ENCODE peak calls at places on chromosome 14, in four cellular contexts. D is neural progenitor cell, G is stomach, S is gastrocnemius medialis. R is an unnamed sample. For H3K4me1 and H3K9me3, the result is how much of the 10 kb centered on the place peaks cover.

GRCh38 chr14:47438650-47439140 is 236.7 kb downstream of the MDGA2 start:
- DNase-seq in D (no peak), G (no peak), S (no peak), R (no peak)

GRCh38 chr14:102717211-102717610 is 60.0 kb upstream of the TRAF3 start:
- DNase-seq in D (peak), G (no peak), S (no peak), R (no peak)

GRCh38 chr14:97485172-97485571 is 688.0 kb downstream of the VRK1 start:
- DNase-seq in D (no peak), G (no peak), S (no peak), R (no peak)

GRCh38 chr14:76201162-76201561 is 49.4 kb downstream of the GPATCH2L start:
- DNase-seq in D (no peak), G (no peak), S (no peak), R (no peak)

GRCh38 chr14:54344445-54344844 is 52.4 kb upstream of the CDKN3 start:
- DNase-seq in D (no peak), G (no peak), S (no peak), R (no peak)

GRCh38 chr14:54026671-54027070 is 70.0 kb upstream of the BMP4 start:
- DNase-seq in D (no peak), G (no peak), S (no peak), R (no peak)

GRCh38 chr14:103140316-103141109 is 17.3 kb downstream of the TNFAIP2 start:
- DNase-seq in D (no peak), G (no peak), S (no peak), R (no peak)

GRCh38 chr14:68263563-68264350 is 444.2 kb downstream of the RAD51B start:
- DNase-seq in D (no peak), G (no peak), S (no peak), R (no peak)

GRCh38 chr14:58059121-58059520 is 92.9 kb downstream of the ARMH4 start:
- DNase-seq in D (no peak), G (no peak), S (no peak), R (no peak)

GRCh38 chr14:45249847-45250575 is 3.0 kb downstream of the MIS18BP1 start:
- DNase-seq in D (no peak), G (no peak), S (no peak), R (no peak)

GRCh38 chr14:96040836-96041371 is 1.7 kb downstream of the C14orf132 start:
- DNase-seq in D (no peak), G (no peak), S (no peak), R (no peak)

GRCh38 chr14:92595267-92595666 is 81.7 kb downstream of the RIN3 start:
- DNase-seq in D (no peak), G (no peak), S (no peak), R (no peak)

GRCh38 chr14:24795406-24795805 is 161.4 kb upstream of the GZMB start:
- DNase-seq in D (no peak), G (no peak), S (no peak), R (no peak)

GRCh38 chr14:35384386-35385041 is 20.0 kb downstream of the NFKBIA start:
- DNase-seq in D (no peak), G (no peak), S (peak), R (no peak)

GRCh38 chr14:89550761-89551283 is 133.8 kb upstream of the FOXN3 start:
- DNase-seq in D (no peak), G (no peak), S (no peak), R (no peak)

GRCh38 chr14:60272177-60272576 is 23.2 kb downstream of the PPM1A start:
- DNase-seq in D (no peak), G (no peak), S (no peak), R (no peak)

GRCh38 chr14:101855958-101856357 is 94.4 kb downstream of the PPP2R5C start:
- DNase-seq in D (no peak), G (no peak), S (no peak), R (no peak)

GRCh38 chr14:31164115-31164514 is 43.5 kb downstream of the HECTD1 start:
- DNase-seq in D (no peak), G (no peak), S (no peak), R (no peak)
- H3K4me1 ChIP-seq in D (under half), G (under half), S (under half), R (under half)

GRCh38 chr14:29603721-29604120 is 323.9 kb downstream of the PRKD1 start:
- DNase-seq in D (no peak), G (no peak), S (no peak), R (no peak)
- H3K9me3 ChIP-seq in D (under half), G (under half), S (under half), R (under half)

GRCh38 chr14:91036741-91037469 is 23.5 kb downstream of the RPS6KA5 start:
- DNase-seq in D (no peak), G (no peak), S (no peak), R (no peak)

GRCh38 chr14:91040545-91040944 is 19.9 kb downstream of the RPS6KA5 start:
- DNase-seq in D (no peak), G (no peak), S (no peak), R (no peak)

GRCh38 chr14:91035855-91036254 is 24.6 kb downstream of the RPS6KA5 start:
- DNase-seq in D (no peak), G (no peak), S (no peak), R (no peak)

GRCh38 chr14:91041450-91041849 is 19.0 kb downstream of the RPS6KA5 start:
- DNase-seq in D (no peak), G (no peak), S (no peak), R (no peak)

DNA sequence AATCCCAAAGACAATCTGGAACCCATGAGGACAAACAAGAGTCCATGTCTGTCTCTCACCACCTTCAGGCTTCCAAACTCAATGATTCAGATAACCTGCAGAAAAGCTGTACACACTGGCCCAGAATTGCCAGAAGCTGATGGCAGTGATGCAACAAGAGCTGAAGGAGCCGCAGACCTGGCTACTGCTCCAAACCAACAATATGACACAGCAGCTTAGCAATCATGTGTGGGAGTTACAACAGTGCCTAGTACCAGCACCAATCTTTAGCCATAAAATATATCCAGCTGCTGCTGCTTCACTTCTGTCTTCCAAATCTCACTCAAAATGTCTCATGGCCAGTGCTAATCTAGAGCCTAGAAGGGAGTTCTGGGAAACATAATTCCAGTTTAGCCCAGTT is 22.0 kb downstream of the RPS6KA5 start:
- DNase-seq in D (no peak), G (no peak), S (peak), R (no peak)
- H3K27ac ChIP-seq in D (no peak), G (no peak), S (no peak), R (no peak)

DNA sequence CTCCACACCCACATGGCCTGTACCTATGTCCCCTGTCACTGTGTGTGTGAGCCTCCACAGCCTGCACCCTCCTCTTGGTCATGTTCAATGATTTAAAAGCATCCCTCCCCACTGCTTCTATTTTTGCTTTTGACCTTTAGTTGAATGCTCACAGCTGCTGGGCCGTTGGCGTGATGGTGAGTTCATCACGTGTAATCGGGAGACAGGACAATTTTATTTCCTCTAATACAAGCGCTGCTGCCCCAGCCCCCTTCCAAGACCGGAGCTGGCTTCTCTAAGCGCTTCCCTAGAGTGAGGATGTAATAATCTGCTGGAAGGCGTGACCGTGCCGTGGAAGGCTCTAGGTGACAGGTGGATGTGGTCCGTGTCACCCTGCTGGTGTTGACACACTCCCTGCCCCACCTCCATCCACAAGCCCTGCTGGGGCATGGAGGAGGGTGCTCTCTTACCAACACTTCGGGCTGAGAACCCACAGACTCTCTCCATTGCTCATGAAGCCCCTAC is 25.4 kb downstream of the CCDC85C start:
- DNase-seq in D (no peak), G (no peak), S (peak), R (no peak)
- H3K4me1 ChIP-seq in D (half or more), G (half or more), S (half or more), R (under half)

DNA sequence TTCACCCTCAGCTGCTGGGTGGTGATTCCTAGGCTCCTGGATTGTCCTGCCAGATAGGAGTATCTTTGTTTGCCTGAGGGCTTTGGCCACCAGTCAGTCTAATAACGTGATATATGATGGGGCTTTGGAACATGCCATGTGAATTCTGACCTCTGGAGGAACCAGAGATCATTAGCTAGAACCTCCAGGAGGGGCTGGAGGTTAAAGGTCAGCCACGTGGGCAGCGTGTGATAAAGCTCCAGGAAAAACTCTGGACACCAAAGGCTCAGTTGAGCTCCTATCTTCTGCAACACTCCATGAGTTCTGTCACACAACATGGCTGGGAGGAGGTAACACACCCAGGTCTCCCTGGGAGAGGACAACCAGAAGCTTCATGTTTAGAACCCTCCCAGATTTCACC is 251.1 kb downstream of the DAD1 start:
- DNase-seq in D (no peak), G (no peak), S (no peak), R (no peak)
- H3K9me3 ChIP-seq in D (under half), G (under half), S (under half), R (under half)

GRCh38 chr14:67071506-67071905 is 117.7 kb upstream of the GARIN2 start:
- DNase-seq in D (no peak), G (no peak), S (no peak), R (no peak)

DNA sequence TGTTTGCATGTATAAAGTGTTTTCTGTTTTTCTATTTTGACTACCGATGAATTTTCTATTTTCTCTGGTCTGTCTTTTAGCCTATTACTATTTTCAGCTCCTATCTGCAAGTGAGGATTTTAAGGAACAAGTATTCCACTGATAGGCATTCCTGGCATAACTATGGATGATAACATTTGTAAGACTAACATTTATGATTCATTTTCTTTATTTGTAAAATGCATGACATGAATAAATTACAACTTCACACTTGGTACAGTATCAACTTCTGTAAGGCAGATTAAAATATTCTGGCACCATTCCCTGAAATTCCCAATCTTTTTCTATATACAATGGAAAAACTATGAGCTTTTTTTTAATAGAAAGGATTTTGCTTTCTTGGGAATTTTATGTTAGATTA is 121.0 kb upstream of the GARIN2 start:
- DNase-seq in D (no peak), G (no peak), S (no peak), R (no peak)
- H3K27ac ChIP-seq in D (no peak), G (no peak), S (no peak), R (no peak)

GRCh38 chr14:104973215-104974145 is 4.7 kb downstream of the AHNAK2 start:
- DNase-seq in D (peak), G (peak), S (peak), R (no peak)

GRCh38 chr14:104975481-104976197 is 2.5 kb downstream of the AHNAK2 start:
- DNase-seq in D (peak), G (no peak), S (peak), R (no peak)

GRCh38 chr14:104972301-104973211 is 5.6 kb downstream of the AHNAK2 start:
- DNase-seq in D (no peak), G (peak), S (peak), R (no peak)

GRCh38 chr14:104974665-104975390 is 3.3 kb downstream of the AHNAK2 start:
- DNase-seq in D (no peak), G (no peak), S (no peak), R (no peak)

DNA sequence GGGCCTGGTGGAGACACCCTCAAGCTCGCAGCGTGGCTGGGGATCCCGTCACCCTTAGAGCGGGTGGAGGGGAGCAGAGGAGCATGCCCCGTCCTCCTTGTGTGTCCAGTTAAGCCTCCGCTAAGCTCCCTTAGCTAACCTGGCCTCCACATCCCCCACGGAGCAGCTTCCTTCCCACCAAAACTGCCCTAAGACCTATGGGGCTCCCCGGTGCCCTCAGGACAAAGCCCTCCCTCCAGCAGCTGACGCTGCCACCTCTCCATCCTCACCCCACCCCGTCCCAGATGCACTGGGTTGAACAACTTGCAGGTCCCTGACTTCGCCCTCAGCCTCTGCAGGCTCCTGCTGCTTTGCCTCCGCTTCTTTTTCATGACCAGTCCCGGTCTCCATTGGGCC is 4.0 kb downstream of the AHNAK2 start:
- DNase-seq in D (no peak), G (no peak), S (no peak), R (no peak)
- H3K4me1 ChIP-seq in D (under half), G (half or more), S (under half), R (under half)

DNA sequence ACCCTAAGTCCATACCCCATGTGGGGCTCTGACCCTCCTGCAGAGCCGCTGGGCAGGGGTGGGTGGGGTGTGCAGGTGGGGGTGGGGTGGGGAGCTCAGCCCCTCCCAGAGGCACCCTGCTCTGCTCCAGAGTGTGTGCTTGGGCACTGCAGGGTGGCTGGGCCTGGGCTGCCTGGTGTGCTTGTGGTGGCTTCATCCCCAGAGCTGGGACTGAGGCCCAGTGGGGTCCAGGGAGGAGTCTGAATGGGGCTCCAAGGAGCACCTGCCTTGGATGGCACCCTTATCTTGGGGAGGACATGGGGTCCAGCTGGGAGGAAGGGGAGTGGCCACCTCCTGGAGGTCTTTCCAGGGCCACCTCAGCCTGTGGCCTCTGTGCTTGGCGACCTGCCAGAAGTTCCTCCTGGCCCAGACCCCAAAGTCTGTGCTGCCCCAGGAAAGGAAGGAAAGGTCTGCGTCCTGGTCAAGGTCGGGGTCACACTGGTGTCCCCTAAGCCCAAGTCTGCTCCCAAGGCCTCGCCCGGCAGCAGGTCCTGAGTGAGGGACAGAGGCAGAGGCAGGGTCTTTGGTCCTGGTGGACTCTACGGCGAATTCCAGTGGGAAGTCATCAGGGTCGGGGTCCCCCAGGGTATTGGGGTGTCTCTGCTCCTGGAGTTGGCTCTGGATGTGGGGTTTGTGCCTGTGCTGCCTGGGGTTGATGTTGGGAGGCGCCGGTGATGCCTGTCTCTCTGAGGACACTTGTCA is 373.4 kb downstream of the TMEM121 start:
- DNase-seq in D (no peak), G (no peak), S (no peak), R (no peak)
- H3K9me3 ChIP-seq in D (under half), G (under half), S (under half), R (under half)

GRCh38 chr14:79668941-79669340 is 542.4 kb downstream of the DIO2 start:
- DNase-seq in D (no peak), G (no peak), S (no peak), R (no peak)
- H3K27ac ChIP-seq in D (no peak), G (no peak), S (no peak), R (no peak)

R was measured in effector memory CD4-positive, alpha-beta T cell.